ENCODE peak calls at places on chromosome 19, in seven cellular contexts. M is EL; I is ecto neural progenitor cell; E is naive thymus-derived CD4-positive, alpha-beta T cell; B is neuronal stem cell; W is CD4-positive, alpha-beta T cell; H is AG10803. T is an unnamed sample.

GRCh38 chr19:54415208-54415900 is at the start of gene TTYH1:
- DNase-seq in M (no peak), I (peak; percentile 83), E (no peak), B (no peak), W (no peak), H (no peak), T (no peak)

GRCh38 chr19:19644054-19644388 is 564 bp upstream of the GMIP start:
- DNase-seq in M (no peak), I (no peak), E (no peak), B (no peak), W (no peak), H (no peak), T (no peak)

GRCh38 chr19:12000152-12000981 is 35.1 kb downstream of the ZNF433 start:
- DNase-seq in M (peak; percentile 20), I (no peak), E (no peak), B (no peak), W (no peak), H (peak; percentile 20), T (no peak)

GRCh38 chr19:54882758-54883157 is 8.7 kb downstream of the FCAR start:
- DNase-seq in M (no peak), I (no peak), E (no peak), B (no peak), W (no peak), H (no peak), T (peak; percentile 16)

GRCh38 chr19:38564981-38565685 is 52.6 kb downstream of the MAP4K1 start:
- DNase-seq in M (no peak), I (peak; percentile 53), E (peak; percentile 20), B (no peak), W (no peak), H (no peak), T (no peak)

GRCh38 chr19:46015080-46015960 is 7.5 kb downstream of the PGLYRP1 start:
- DNase-seq in M (peak; percentile 45), I (peak; percentile 90), E (peak; percentile 57), B (peak; percentile 82), W (peak; percentile 63), H (peak; percentile 23), T (peak; percentile 94)

GRCh38 chr19:16821081-16821480 is 8.1 kb upstream of the SIN3B start:
- DNase-seq in M (no peak), I (no peak), E (no peak), B (no peak), W (no peak), H (no peak), T (no peak)

GRCh38 chr19:40231544-40232424 is 5.3 kb upstream of the CCNP start:
- DNase-seq in M (peak; percentile 47), I (peak; percentile 56), E (no peak), B (no peak), W (no peak), H (no peak), T (no peak)

GRCh38 chr19:1084024-1084868 is 10.9 kb downstream of the POLR2E start:
- DNase-seq in M (no peak), I (no peak), E (no peak), B (no peak), W (peak; percentile 7), H (no peak), T (no peak)